ENCODE peak calls at places on chromosomes 2 and 18, in four cellular contexts. S is K562, Q is HepG2, H is GM12878. F is an unnamed sample.
A peak's percentile ranks its signal among the peaks of the same experiment; 100 is the strongest.

GRCh38 chr2:26852405-26853348 is 4.7 kb downstream of the DPYSL5 start:
- DNase-seq in S (no peak), Q (no peak), H (no peak), F (no peak)

GRCh38 chr2:61645911-61646310 is 107.8 kb upstream of the XPO1 start:
- DNase-seq in S (no peak), Q (no peak), H (no peak), F (no peak)

GRCh38 chr2:165825041-165825440 is 31.0 kb upstream of the GALNT3 start:
- DNase-seq in S (no peak), Q (no peak), H (no peak), F (peak; percentile 14)

GRCh38 chr2:182366625-182367024 is 60.2 kb downstream of the PDE1A start:
- DNase-seq in S (no peak), Q (no peak), H (no peak), F (no peak)

GRCh38 chr18:30280861-30281470 is 761.6 kb downstream of the DSC3 start:
- DNase-seq in S (peak; percentile 65), Q (peak; percentile 42), H (no peak), F (peak; percentile 46)

GRCh38 chr2:144509001-144509545 is 10.8 kb downstream of the ZEB2 start:
- DNase-seq in S (no peak), Q (no peak), H (no peak), F (no peak)

GRCh38 chr2:158131483-158131912 is 29.8 kb downstream of the UPP2 start:
- DNase-seq in S (no peak), Q (peak; percentile 56), H (no peak), F (no peak)

GRCh38 chr18:3256693-3257626 is 5.0 kb upstream of the MYL12B start:
- DNase-seq in S (no peak), Q (peak; percentile 84), H (no peak), F (no peak)

GRCh38 chr2:205403244-205403845 is 279.0 kb upstream of the NRP2 start:
- DNase-seq in S (no peak), Q (no peak), H (no peak), F (no peak)

GRCh38 chr2:72149556-72150156 is 2.0 kb upstream of the CYP26B1 start:
- DNase-seq in S (no peak), Q (no peak), H (no peak), F (no peak)

GRCh38 chr2:173278794-173279527 is 75.7 kb upstream of the CDCA7 start:
- DNase-seq in S (no peak), Q (no peak), H (no peak), F (no peak)

GRCh38 chr2:199760574-199760973 is 90.4 kb downstream of the FTCDNL1 start:
- DNase-seq in S (no peak), Q (no peak), H (no peak), F (no peak)

GRCh38 chr2:126359494-126359893 is 296.5 kb upstream of the GYPC start:
- DNase-seq in S (peak; percentile 25), Q (no peak), H (no peak), F (peak; percentile 24)

GRCh38 chr18:76713432-76713831 is 108.9 kb upstream of the ZNF236 start:
- DNase-seq in S (no peak), Q (no peak), H (no peak), F (no peak)

GRCh38 chr2:200158586-200159365 is 147.7 kb upstream of the SPATS2L start:
- DNase-seq in S (no peak), Q (no peak), H (no peak), F (no peak)

GRCh38 chr18:76791642-76792041 is 30.7 kb upstream of the ZNF236 start:
- DNase-seq in S (no peak), Q (no peak), H (no peak), F (no peak)

GRCh38 chr18:63046375-63046774 is 273.2 kb downstream of the BCL2 start:
- DNase-seq in S (no peak), Q (no peak), H (no peak), F (no peak)

GRCh38 chr2:121999273-121999672 is 243.8 kb downstream of the TSN start:
- DNase-seq in S (peak; percentile 52), Q (no peak), H (no peak), F (peak; percentile 26)

GRCh38 chr2:45872211-45872610 is 220.7 kb downstream of the PRKCE start:
- DNase-seq in S (no peak), Q (no peak), H (no peak), F (no peak)

GRCh38 chr18:48547456-48548403 is 8.9 kb downstream of the CTIF start:
- DNase-seq in S (peak; percentile 30), Q (no peak), H (no peak), F (peak; percentile 10)

GRCh38 chr18:50075772-50076171 is 119.2 kb downstream of the MYO5B start:
- DNase-seq in S (no peak), Q (peak; percentile 38), H (no peak), F (no peak)

GRCh38 chr18:31399336-31400032 is 22.9 kb downstream of the DSG4 start:
- DNase-seq in S (no peak), Q (peak; percentile 55), H (no peak), F (no peak)

GRCh38 chr2:229130522-229130921 is 140.6 kb downstream of the PID1 start:
- DNase-seq in S (no peak), Q (no peak), H (no peak), F (no peak)

GRCh38 chr2:85872536-85873161 is 16.1 kb downstream of the ST3GAL5 start:
- DNase-seq in S (peak; percentile 34), Q (no peak), H (no peak), F (no peak)

GRCh38 chr2:238816296-238816695 is 31.6 kb upstream of the TWIST2 start:
- DNase-seq in S (no peak), Q (no peak), H (no peak), F (no peak)

GRCh38 chr2:174343638-174344455 is 9.1 kb downstream of the SP9 start:
- DNase-seq in S (no peak), Q (no peak), H (no peak), F (no peak)

GRCh38 chr2:16327311-16327710 is 338.3 kb downstream of the CYRIA start:
- DNase-seq in S (no peak), Q (no peak), H (no peak), F (no peak)

GRCh38 chr2:16324544-16324937 is 341.1 kb downstream of the CYRIA start:
- DNase-seq in S (no peak), Q (no peak), H (no peak), F (no peak)

GRCh38 chr2:16324971-16325612 is 340.5 kb downstream of the CYRIA start:
- DNase-seq in S (no peak), Q (no peak), H (no peak), F (no peak)

GRCh38 chr2:16326736-16327300 is 338.8 kb downstream of the CYRIA start:
- DNase-seq in S (no peak), Q (no peak), H (no peak), F (no peak)

GRCh38 chr2:16325613-16326510 is 339.8 kb downstream of the CYRIA start:
- DNase-seq in S (no peak), Q (no peak), H (no peak), F (no peak)
- TF ChIP-seq TARDBP in S (no peak), Q (no peak), H (no peak), F (no peak)

GRCh38 chr2:191410646-191411436 is 165.6 kb downstream of the MYO1B start:
- DNase-seq in S (no peak), Q (no peak), H (no peak), F (no peak)
- TF ChIP-seq FOXK2 in S (no peak), Q (no peak), H (no peak), F (no peak)

GRCh38 chr18:36572135-36572856 is 256.5 kb downstream of the TPGS2 start:
- DNase-seq in S (peak; percentile 57), Q (peak; percentile 19), H (peak; percentile 38), F (peak; percentile 73)

GRCh38 chr18:36568487-36568886 is 260.3 kb downstream of the TPGS2 start:
- DNase-seq in S (no peak), Q (no peak), H (peak; percentile 24), F (no peak)

DNA sequence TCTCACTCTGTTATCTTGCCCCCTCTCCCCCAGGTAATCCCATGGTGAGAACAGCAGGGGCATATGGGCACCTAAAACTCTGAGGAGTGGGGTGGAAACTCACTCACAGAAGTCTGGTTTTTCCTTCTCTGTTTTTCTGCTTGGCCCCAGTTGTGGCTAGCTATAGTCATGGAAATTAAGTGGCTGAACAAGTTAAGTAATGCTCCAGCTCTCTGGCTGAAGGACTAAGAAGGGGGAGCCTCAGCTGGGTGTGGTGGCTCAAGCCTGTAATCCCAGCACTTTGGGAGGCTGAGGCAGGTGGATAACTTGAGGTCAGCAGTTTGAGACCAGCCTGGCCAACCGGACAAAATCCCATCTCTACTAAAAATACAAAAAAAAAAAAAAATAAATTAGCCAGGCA is 261.0 kb downstream of the TPGS2 start:
- DNase-seq in S (no peak), Q (no peak), H (no peak), F (no peak)
- TF ChIP-seq TARDBP in S (no peak), Q (no peak), H (no peak), F (no peak)

DNA sequence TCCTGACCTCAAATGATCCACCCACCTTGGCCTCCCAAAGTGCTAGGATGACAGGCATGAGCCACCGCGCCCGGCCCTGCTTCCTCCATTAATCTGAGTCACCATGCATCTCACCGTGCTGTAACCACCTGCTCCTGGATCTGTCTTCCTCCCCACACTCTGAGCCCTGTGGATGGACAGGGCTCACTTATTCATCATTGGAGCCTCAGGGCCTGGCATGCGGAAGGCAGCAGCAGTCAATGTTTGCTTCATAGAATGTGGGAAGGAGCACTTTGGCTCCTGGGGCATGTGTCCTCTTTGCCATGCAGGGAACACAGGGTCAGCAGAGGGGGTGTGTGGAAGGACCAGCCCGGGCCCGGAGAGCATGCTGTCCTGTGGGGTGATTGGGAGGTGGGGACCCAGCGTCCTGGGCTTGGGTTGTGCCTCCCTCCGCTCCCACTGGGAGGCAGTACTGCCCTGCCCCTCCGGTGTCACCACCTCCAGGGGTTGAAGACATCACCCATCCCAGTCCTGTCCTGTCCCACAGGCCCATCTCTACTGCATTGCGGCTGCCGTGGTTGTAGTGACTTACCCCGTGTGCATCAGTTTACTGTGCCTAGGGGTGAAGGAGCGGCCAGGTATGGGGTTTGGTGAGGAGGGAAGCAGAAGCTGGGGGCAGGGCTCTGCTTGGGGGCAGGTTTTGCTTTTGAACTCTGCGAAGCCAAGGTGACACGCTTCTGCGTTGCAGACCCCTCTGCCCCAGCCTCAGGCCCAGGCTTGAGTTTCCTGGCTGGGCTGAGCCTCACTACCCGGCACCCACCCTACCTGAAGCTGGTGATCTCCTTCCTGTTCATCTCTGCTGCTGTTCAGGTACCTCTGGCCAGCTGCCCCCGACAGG is 11.5 kb downstream of the MFSD2B start:
- DNase-seq in S (peak; percentile 72), Q (peak; percentile 61), H (no peak), F (peak; percentile 57)
- TF ChIP-seq FOXK2 in S (no peak), Q (no peak), H (no peak), F (no peak)

GRCh38 chr2:222745836-222746559 is 74.5 kb downstream of the MOGAT1 start:
- DNase-seq in S (no peak), Q (no peak), H (no peak), F (no peak)
- TF ChIP-seq TARDBP in S (no peak), Q (no peak), H (no peak), F (no peak)

GRCh38 chr2:9095690-9096089 is 92.2 kb upstream of the MBOAT2 start:
- DNase-seq in S (no peak), Q (no peak), H (no peak), F (no peak)
- TF ChIP-seq FOXK2 in S (no peak), Q (no peak), H (no peak), F (no peak)

DNA sequence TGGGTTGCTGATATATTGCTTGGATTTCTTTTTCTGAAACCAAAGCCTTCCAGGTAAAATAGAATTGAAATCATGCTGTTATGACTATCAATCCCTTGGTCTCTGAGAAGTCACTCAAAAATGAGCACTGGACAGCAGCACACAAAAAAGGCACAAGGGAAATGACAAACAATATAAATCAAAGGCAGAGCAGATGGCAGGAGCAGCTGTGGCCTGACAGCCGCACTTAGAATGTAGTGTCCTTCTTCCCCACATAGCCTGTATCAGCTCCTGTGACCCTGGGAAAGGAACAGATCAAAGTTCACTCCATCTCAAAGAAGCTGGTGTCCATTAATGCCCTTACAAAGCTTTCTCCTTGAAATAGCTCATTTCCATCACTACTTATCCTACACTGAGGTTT is 326.7 kb downstream of the SUCLG1 start:
- DNase-seq in S (no peak), Q (no peak), H (no peak), F (no peak)
- TF ChIP-seq TARDBP in S (no peak), Q (no peak), H (no peak), F (no peak)

F was measured in HEK293T.